ENCODE peak calls at places on chromosomes 6 and 20, in four cellular contexts. L is PC-3, J is endothelial cell, T is tibial nerve. S is an unnamed sample.

GRCh38 chr6:8108031-8108660 is 5.8 kb upstream of the EEF1E1 start:
- DNase-seq in L (peak; percentile 94), J (no peak), T (no peak), S (peak; percentile 90)

GRCh38 chr20:59333928-59334327 is 33.5 kb downstream of the EDN3 start:
- DNase-seq in L (no peak), J (no peak), T (no peak), S (no peak)

GRCh38 chr20:721876-722275 is 46.3 kb upstream of the SCRT2 start:
- DNase-seq in L (no peak), J (no peak), T (no peak), S (no peak)

GRCh38 chr20:15619816-15620215 is 953.4 kb downstream of the KIF16B start:
- DNase-seq in L (peak; percentile 18), J (no peak), T (no peak), S (no peak)

GRCh38 chr20:17825251-17825691 is 125.5 kb downstream of the BANF2 start:
- DNase-seq in L (no peak), J (no peak), T (no peak), S (no peak)

GRCh38 chr20:41221614-41222218 is 84.4 kb downstream of the PLCG1 start:
- DNase-seq in L (no peak), J (no peak), T (no peak), S (no peak)

GRCh38 chr20:41205313-41205712 is 68.0 kb downstream of the PLCG1 start:
- DNase-seq in L (no peak), J (no peak), T (no peak), S (no peak)

GRCh38 chr20:48295445-48295903 is 510.2 kb upstream of the SULF2 start:
- DNase-seq in L (peak; percentile 98), J (peak; percentile 18), T (no peak), S (peak; percentile 81)

GRCh38 chr20:50245561-50246366 is 55.1 kb downstream of the CEBPB start:
- DNase-seq in L (peak; percentile 75), J (no peak), T (no peak), S (peak; percentile 81)

GRCh38 chr20:62413896-62414481 is 6.9 kb upstream of the CABLES2 start:
- DNase-seq in L (no peak), J (peak; percentile 45), T (no peak), S (no peak)

DNA sequence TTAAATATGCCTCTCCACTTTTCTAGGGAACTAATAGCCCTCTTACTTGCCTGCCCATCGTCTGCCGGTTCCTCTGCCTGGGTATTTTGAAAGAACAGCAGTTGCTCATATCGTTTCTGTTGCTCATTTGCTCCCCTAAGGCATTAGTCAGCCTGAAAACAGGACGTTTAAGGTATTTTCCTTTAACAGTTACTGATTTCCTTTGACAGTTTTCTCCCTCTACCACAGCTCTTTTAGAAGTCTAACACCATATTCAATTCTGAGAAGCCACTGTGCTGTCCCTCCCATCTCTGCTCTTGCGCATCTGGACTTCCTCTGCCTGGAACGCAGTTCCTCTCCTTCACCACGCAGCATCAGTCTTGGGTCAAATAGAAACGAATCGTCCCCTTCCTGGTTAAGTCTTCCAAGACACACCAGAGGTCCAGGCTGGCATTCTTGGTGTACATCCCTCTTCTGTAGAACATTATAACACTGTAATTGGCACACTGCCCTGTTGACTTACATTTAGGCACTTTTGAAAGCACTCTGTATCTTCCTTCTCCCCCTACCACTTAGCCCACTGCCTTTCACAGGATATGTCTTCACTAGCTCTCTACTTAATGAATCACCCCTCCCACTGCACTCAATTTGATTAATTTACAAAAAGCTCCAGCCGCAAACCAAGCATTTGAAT is 141.0 kb upstream of the CARMIL1 start:
- DNase-seq in L (peak; percentile 54), J (no peak), T (no peak), S (peak; percentile 84)
- TF ChIP-seq CTCF in L (no peak), J (no peak), T (no peak), S (peak; percentile 17)

DNA sequence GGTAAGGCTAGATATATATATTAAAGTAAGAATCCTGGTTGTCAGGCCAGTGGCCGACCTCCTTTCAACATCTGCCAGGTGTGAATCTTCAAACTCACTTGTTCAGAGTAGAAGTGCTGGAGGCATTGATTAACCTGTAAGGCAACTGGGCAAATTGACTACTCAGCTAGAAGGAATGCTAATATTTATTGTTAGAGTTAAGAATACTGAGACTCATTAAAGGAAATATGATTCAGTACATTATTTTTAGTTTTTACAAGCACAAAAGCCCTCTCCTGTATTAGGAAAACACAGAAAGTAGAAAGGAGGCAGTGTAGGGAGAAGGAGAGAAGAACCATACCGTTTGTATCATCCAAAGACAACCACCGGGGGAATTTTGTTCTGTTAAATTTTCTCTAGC is 53.5 kb downstream of the RIPOR2 start:
- DNase-seq in L (peak; percentile 79), J (no peak), T (no peak), S (no peak)
- TF ChIP-seq CTCF in L (no peak), J (no peak), T (no peak), S (no peak)

DNA sequence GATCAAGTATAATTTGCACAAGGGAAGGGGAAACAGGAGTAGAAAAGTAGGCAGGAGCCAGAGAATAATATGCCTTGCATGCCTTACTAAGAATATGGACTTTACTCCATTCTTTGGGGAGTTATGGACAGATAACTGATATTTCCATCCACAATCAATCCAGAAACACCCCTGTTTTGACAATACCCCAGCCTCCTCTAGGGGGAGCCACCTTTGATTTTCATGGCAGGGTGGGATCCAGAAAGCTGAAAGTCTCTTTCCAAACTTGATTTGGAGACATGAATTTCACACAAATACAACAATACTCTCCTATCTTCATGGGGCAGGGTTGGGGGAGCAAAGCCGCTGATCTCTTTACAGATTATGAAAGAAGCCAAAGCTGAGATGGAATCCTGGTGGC is 404.1 kb downstream of the FOXA2 start:
- DNase-seq in L (no peak), J (peak; percentile 54), T (no peak), S (peak; percentile 13)
- TF ChIP-seq CTCF in L (peak; percentile 59), J (peak; percentile 74), T (no peak), S (peak; percentile 25)

GRCh38 chr6:123214433-123214832 is 218.4 kb downstream of the CLVS2 start:
- DNase-seq in L (no peak), J (no peak), T (no peak), S (no peak)
- TF ChIP-seq CTCF in L (no peak), J (no peak), T (no peak), S (no peak)

DNA sequence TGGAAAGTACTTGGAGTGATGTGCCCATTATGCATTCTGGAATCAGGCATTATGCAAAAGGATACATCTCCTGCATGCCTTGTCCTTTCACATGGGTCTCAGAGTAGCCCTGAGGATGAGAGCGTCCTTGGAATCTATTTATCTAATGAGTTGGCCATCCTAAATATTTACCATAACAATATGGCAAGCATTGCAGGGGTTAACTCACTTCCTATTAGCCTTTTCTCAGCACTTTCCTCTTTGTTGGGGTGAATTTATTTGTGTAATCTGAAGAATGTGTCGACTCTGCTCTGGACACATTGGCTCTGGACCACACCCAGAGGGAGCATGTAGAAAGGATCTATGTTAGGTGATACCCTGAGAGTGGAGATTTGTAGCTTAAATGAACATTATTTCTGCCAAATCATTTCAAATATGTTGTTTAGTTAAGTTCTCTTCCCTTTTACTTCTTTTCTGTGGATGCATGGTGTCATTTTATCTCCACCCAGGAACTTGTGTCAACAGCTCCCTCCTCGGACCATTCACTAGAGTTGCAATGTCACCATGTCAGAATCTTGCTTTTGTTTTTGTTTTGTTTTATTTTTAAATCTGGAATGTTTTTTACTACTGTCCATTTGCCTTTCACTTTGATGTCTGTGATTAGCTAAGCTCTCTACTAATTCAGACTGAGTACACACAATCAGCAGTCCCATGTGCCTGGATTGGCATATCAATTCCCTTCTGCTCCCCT is 757.0 kb upstream of the MMS22L start:
- DNase-seq in L (peak; percentile 10), J (no peak), T (no peak), S (peak; percentile 12)
- TF ChIP-seq CTCF in L (peak; percentile 47), J (no peak), T (no peak), S (peak; percentile 49)

DNA sequence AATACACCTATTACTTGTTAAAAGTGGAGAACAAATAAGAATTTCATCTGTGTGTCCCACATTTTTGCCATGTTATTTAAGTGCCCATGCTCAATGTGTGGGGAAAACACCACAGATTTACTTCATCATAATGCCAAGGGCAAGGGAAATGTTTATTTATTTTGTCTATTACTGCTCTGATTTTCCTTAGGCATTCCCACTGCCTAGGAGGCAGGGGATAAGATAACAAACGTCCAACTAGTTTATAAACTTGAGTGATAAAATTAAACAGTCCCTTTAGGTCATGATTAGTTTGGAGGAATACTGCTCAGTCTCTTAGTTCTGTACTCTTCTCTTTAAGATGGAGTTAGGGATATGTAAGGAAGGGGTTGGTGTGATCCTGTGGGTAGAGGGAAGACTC is 598.4 kb upstream of the MARCKS start:
- DNase-seq in L (no peak), J (no peak), T (no peak), S (no peak)
- TF ChIP-seq CTCF in L (no peak), J (no peak), T (no peak), S (no peak)

DNA sequence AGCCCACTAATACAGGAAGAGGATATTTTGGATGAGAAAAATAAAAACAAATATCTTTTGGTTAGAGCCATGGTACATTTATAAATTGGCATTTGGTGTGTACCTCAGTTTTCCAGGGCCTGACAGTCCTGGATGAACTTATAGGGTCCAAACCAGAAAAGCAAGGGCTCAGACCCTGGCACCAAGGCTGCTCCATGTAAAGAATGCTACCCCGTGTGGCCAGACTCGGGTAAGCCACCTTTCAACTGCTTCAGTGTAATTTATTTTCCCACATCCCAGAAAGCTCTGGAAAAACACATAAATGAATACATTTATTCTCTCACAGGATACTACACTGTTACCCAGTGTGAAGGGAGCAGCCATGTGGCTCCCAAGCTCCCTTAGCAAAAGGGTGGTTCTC is 13.9 kb downstream of the MRPL14 start:
- DNase-seq in L (no peak), J (no peak), T (no peak), S (no peak)
- TF ChIP-seq CTCF in L (peak; percentile 42), J (peak; percentile 17), T (no peak), S (peak; percentile 4)